ENCODE peak calls at places on chromosomes 4 and X, in five cellular contexts. One of them, this sample, is unnamed.

GRCh38 chrX:153592966-153593688 is 5.8 kb downstream of the CCNQ start:
- DNase-seq in IMR-90: no peak
- DNase-seq in trophoblast cell: no peak
- DNase-seq in neuronal stem cell: no peak
- DNase-seq in H1: no peak
- DNase-seq in this sample: no peak

GRCh38 chr4:148831945-148832344 is 389.7 kb upstream of the NR3C2 start:
- DNase-seq in IMR-90: peak
- DNase-seq in trophoblast cell: peak
- DNase-seq in neuronal stem cell: no peak
- DNase-seq in H1: no peak
- DNase-seq in this sample: peak

GRCh38 chr4:62914758-62915157 is 1494.5 kb downstream of the TECRL start:
- DNase-seq in IMR-90: no peak
- DNase-seq in trophoblast cell: no peak
- DNase-seq in neuronal stem cell: no peak
- DNase-seq in H1: no peak
- DNase-seq in this sample: no peak

GRCh38 chrX:1391370-1391706 is 575 bp downstream of the SLC25A6 start:
- DNase-seq in IMR-90: no peak
- DNase-seq in trophoblast cell: peak
- DNase-seq in neuronal stem cell: peak
- DNase-seq in H1: peak
- DNase-seq in this sample: no peak

GRCh38 chr4:135238940-135239339 is 1037.4 kb upstream of the PABPC4L start:
- DNase-seq in IMR-90: no peak
- DNase-seq in trophoblast cell: no peak
- DNase-seq in neuronal stem cell: no peak
- DNase-seq in H1: no peak
- DNase-seq in this sample: no peak

GRCh38 chrX:10447577-10448214 is 172.7 kb downstream of the MID1 start:
- DNase-seq in IMR-90: peak
- DNase-seq in trophoblast cell: peak
- DNase-seq in neuronal stem cell: no peak
- DNase-seq in H1: no peak
- DNase-seq in this sample: no peak

GRCh38 chr4:13656569-13656988 is 29.1 kb upstream of the BOD1L1 start:
- DNase-seq in IMR-90: peak
- DNase-seq in trophoblast cell: peak
- DNase-seq in neuronal stem cell: peak
- DNase-seq in H1: peak
- DNase-seq in this sample: peak

GRCh38 chrX:58025979-58026378 is 115.7 kb upstream of the ZXDA start:
- DNase-seq in IMR-90: peak
- DNase-seq in trophoblast cell: peak
- DNase-seq in neuronal stem cell: no peak
- DNase-seq in H1: peak
- DNase-seq in this sample: peak

GRCh38 chrX:107628662-107629532 is 587 bp downstream of the PRPS1 start:
- DNase-seq in IMR-90: peak
- DNase-seq in trophoblast cell: peak
- DNase-seq in neuronal stem cell: no peak
- DNase-seq in H1: peak
- DNase-seq in this sample: peak

GRCh38 chrX:107626481-107626880 is 1.8 kb upstream of the PRPS1 start:
- DNase-seq in IMR-90: no peak
- DNase-seq in trophoblast cell: peak
- DNase-seq in neuronal stem cell: no peak
- DNase-seq in H1: no peak
- DNase-seq in this sample: no peak

GRCh38 chrX:107626916-107627315 is 1.4 kb upstream of the PRPS1 start:
- DNase-seq in IMR-90: no peak
- DNase-seq in trophoblast cell: peak
- DNase-seq in neuronal stem cell: no peak
- DNase-seq in H1: no peak
- DNase-seq in this sample: no peak

GRCh38 chrX:107629533-107629909 is 1.2 kb downstream of the PRPS1 start:
- DNase-seq in IMR-90: peak
- DNase-seq in trophoblast cell: no peak
- DNase-seq in neuronal stem cell: no peak
- DNase-seq in H1: no peak
- DNase-seq in this sample: peak

GRCh38 chrX:107627792-107628661 is at the start of gene PRPS1:
- DNase-seq in IMR-90: peak
- DNase-seq in trophoblast cell: peak
- DNase-seq in neuronal stem cell: peak
- DNase-seq in H1: peak
- DNase-seq in this sample: peak
- H4K91ac ChIP-seq in IMR-90: peak
- H4K91ac ChIP-seq in trophoblast cell: no peak
- H4K91ac ChIP-seq in neuronal stem cell: no peak
- H4K91ac ChIP-seq in H1: no peak
- H4K91ac ChIP-seq in this sample: no peak

GRCh38 chrX:51891821-51892551 is 1.4 kb upstream of the MAGED1 start:
- DNase-seq in IMR-90: peak
- DNase-seq in trophoblast cell: peak
- DNase-seq in neuronal stem cell: no peak
- DNase-seq in H1: no peak
- DNase-seq in this sample: peak
- H3K4me3 ChIP-seq in IMR-90: no peak
- H3K4me3 ChIP-seq in trophoblast cell: no peak
- H3K4me3 ChIP-seq in neuronal stem cell: no peak
- H3K4me3 ChIP-seq in H1: no peak
- H3K4me3 ChIP-seq in this sample: no peak

GRCh38 chrX:116292183-116292582 is 121.6 kb downstream of the AGTR2 start:
- DNase-seq in IMR-90: no peak
- DNase-seq in trophoblast cell: no peak
- DNase-seq in neuronal stem cell: no peak
- DNase-seq in H1: no peak
- DNase-seq in this sample: no peak
- H4K91ac ChIP-seq in IMR-90: no peak
- H4K91ac ChIP-seq in trophoblast cell: no peak
- H4K91ac ChIP-seq in neuronal stem cell: no peak
- H4K91ac ChIP-seq in H1: no peak
- H4K91ac ChIP-seq in this sample: no peak

GRCh38 chr4:165332502-165332901 is 5.0 kb downstream of the MSMO1 start:
- DNase-seq in IMR-90: no peak
- DNase-seq in trophoblast cell: no peak
- DNase-seq in neuronal stem cell: no peak
- DNase-seq in H1: no peak
- DNase-seq in this sample: no peak
- H3K4me3 ChIP-seq in IMR-90: no peak
- H3K4me3 ChIP-seq in trophoblast cell: no peak
- H3K4me3 ChIP-seq in neuronal stem cell: peak
- H3K4me3 ChIP-seq in H1: no peak
- H3K4me3 ChIP-seq in this sample: peak

GRCh38 chr4:8495803-8496202 is 55.2 kb downstream of the TRMT44 start:
- DNase-seq in IMR-90: no peak
- DNase-seq in trophoblast cell: no peak
- DNase-seq in neuronal stem cell: no peak
- DNase-seq in H1: no peak
- DNase-seq in this sample: peak

GRCh38 chr4:8494218-8494617 is 53.6 kb downstream of the TRMT44 start:
- DNase-seq in IMR-90: no peak
- DNase-seq in trophoblast cell: no peak
- DNase-seq in neuronal stem cell: no peak
- DNase-seq in H1: no peak
- DNase-seq in this sample: no peak

GRCh38 chr4:8494983-8495548 is 54.5 kb downstream of the TRMT44 start:
- DNase-seq in IMR-90: no peak
- DNase-seq in trophoblast cell: no peak
- DNase-seq in neuronal stem cell: no peak
- DNase-seq in H1: no peak
- DNase-seq in this sample: no peak

GRCh38 chr4:8497762-8498161 is 57.2 kb downstream of the TRMT44 start:
- DNase-seq in IMR-90: no peak
- DNase-seq in trophoblast cell: no peak
- DNase-seq in neuronal stem cell: no peak
- DNase-seq in H1: no peak
- DNase-seq in this sample: no peak

GRCh38 chr4:8493484-8493883 is 52.9 kb downstream of the TRMT44 start:
- DNase-seq in IMR-90: no peak
- DNase-seq in trophoblast cell: no peak
- DNase-seq in neuronal stem cell: no peak
- DNase-seq in H1: no peak
- DNase-seq in this sample: no peak
- H4K91ac ChIP-seq in IMR-90: no peak
- H4K91ac ChIP-seq in trophoblast cell: no peak
- H4K91ac ChIP-seq in neuronal stem cell: no peak
- H4K91ac ChIP-seq in H1: peak
- H4K91ac ChIP-seq in this sample: no peak

GRCh38 chrX:144616317-144616716 is 631.0 kb upstream of the SPANXN1 start:
- DNase-seq in IMR-90: no peak
- DNase-seq in trophoblast cell: no peak
- DNase-seq in neuronal stem cell: no peak
- DNase-seq in H1: no peak
- DNase-seq in this sample: no peak
- H3K4me3 ChIP-seq in IMR-90: no peak
- H3K4me3 ChIP-seq in trophoblast cell: no peak
- H3K4me3 ChIP-seq in neuronal stem cell: no peak
- H3K4me3 ChIP-seq in H1: no peak
- H3K4me3 ChIP-seq in this sample: no peak

DNA sequence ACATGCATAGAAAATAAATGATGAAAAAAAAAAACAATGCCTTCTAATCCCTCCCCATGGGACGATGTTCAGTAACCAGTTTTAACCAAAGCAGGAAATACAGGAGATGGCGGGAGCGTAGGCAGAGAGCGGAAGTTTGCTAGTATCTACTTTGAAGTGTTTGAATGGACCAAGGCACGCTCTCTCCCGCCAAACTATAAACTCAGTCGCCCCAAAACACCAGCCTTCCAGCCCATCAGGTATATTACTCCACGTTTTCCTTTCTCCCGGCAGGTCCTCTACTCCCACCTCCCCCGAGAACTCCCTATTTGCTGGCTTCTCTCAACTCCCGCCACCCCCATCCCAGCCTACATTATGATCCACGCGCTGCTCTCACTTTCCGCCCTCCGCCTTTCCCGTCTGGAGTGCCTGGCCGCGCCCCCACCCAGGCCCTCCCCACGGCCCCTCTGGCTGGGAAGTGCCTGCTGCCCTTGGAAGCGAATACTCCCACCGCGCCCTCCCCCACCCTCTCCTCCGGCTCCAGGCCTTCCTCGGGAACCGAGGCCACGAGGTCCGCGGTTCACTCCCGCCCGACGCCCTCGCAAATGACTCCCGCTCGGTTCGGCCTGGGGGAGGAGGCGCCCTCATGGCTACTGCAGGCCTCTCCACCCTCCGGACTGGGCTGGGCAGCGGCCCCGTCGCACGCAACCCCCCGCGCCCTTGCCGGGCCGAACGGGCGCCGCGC is 741 bp downstream of the DHX15 start:
- DNase-seq in IMR-90: peak
- DNase-seq in trophoblast cell: peak
- DNase-seq in neuronal stem cell: peak
- DNase-seq in H1: peak
- DNase-seq in this sample: peak
- H4K91ac ChIP-seq in IMR-90: peak
- H4K91ac ChIP-seq in trophoblast cell: peak
- H4K91ac ChIP-seq in neuronal stem cell: peak
- H4K91ac ChIP-seq in H1: peak
- H4K91ac ChIP-seq in this sample: peak

GRCh38 chr4:1872918-1873269 is 1.7 kb downstream of the NSD2 start:
- DNase-seq in IMR-90: peak
- DNase-seq in trophoblast cell: no peak
- DNase-seq in neuronal stem cell: no peak
- DNase-seq in H1: no peak
- DNase-seq in this sample: peak
- H3K4me3 ChIP-seq in IMR-90: peak
- H3K4me3 ChIP-seq in trophoblast cell: no peak
- H3K4me3 ChIP-seq in neuronal stem cell: no peak
- H3K4me3 ChIP-seq in H1: no peak
- H3K4me3 ChIP-seq in this sample: peak